ENCODE peak calls at places on chromosomes 12 and 14, in eight cellular contexts. F, X, Q, S, H, O, Y and U are unnamed samples.

GRCh38 chr12:9776795-9777194 is 16.1 kb upstream of the CD69 start:
- DNase-seq in F (no peak), X (no peak), Q (no peak), S (no peak), H (no peak), O (no peak), Y (no peak), U (no peak)

GRCh38 chr12:114885501-114885900 is 201.5 kb upstream of the TBX3 start:
- DNase-seq in F (no peak), X (no peak), Q (no peak), S (no peak), H (no peak), O (no peak), Y (no peak), U (no peak)

GRCh38 chr14:22556021-22556989 is 32.7 kb downstream of the DAD1 start:
- DNase-seq in F (peak), X (no peak), Q (no peak), S (peak), H (peak), O (no peak), Y (peak), U (peak)

GRCh38 chr12:57072661-57073060 is 5.9 kb downstream of the NEMP1 start:
- DNase-seq in F (no peak), X (no peak), Q (no peak), S (no peak), H (no peak), O (no peak), Y (no peak), U (no peak)

GRCh38 chr14:54132485-54132884 is 175.9 kb upstream of the BMP4 start:
- DNase-seq in F (no peak), X (no peak), Q (no peak), S (no peak), H (no peak), O (no peak), Y (no peak), U (no peak)

GRCh38 chr12:45017916-45018315 is 33.0 kb downstream of the DBX2 start:
- DNase-seq in F (no peak), X (peak), Q (no peak), S (no peak), H (no peak), O (no peak), Y (no peak), U (no peak)

GRCh38 chr14:89255012-89255411 is 162.0 kb downstream of the FOXN3 start:
- DNase-seq in F (no peak), X (no peak), Q (no peak), S (no peak), H (no peak), O (no peak), Y (no peak), U (no peak)

GRCh38 chr14:77212933-77213656 is 31.5 kb downstream of the TMEM63C start:
- DNase-seq in F (peak), X (peak), Q (peak), S (peak), H (peak), O (no peak), Y (no peak), U (no peak)

GRCh38 chr14:85566603-85567002 is 36.7 kb downstream of the FLRT2 start:
- DNase-seq in F (no peak), X (no peak), Q (no peak), S (no peak), H (no peak), O (no peak), Y (no peak), U (no peak)

GRCh38 chr14:105878125-105878524 is 351.7 kb downstream of the TMEM121 start:
- DNase-seq in F (no peak), X (no peak), Q (no peak), S (no peak), H (no peak), O (no peak), Y (no peak), U (no peak)

GRCh38 chr12:49342914-49343731 is 3.6 kb upstream of the DNAJC22 start:
- DNase-seq in F (no peak), X (no peak), Q (peak), S (no peak), H (no peak), O (peak), Y (no peak), U (no peak)

GRCh38 chr12:48615681-48616080 is 45.8 kb upstream of the LALBA start:
- DNase-seq in F (no peak), X (no peak), Q (no peak), S (no peak), H (no peak), O (no peak), Y (no peak), U (no peak)

GRCh38 chr12:65930114-65930828 is 106.0 kb downstream of the HMGA2 start:
- DNase-seq in F (no peak), X (no peak), Q (no peak), S (no peak), H (no peak), O (no peak), Y (no peak), U (no peak)

GRCh38 chr12:46472893-46473633 is 100.5 kb upstream of the SLC38A2 start:
- DNase-seq in F (no peak), X (peak), Q (no peak), S (no peak), H (no peak), O (no peak), Y (no peak), U (no peak)

GRCh38 chr12:95605087-95605486 is 53.8 kb upstream of the USP44 start:
- DNase-seq in F (no peak), X (no peak), Q (peak), S (no peak), H (no peak), O (no peak), Y (no peak), U (no peak)